ENCODE peak calls at places on chromosomes 5 and 9, in eight cellular contexts. P is prostate gland; R is H9; Z is stimulated activated CD8-positive, alpha-beta memory T cell treated with anti-CD3 and anti-CD28 coated beads, Interleukin-2, amount 100 ng/mL, for 1 hour; H is NCI-H1092 treated with DMSO at 0.1 percent for 48 hours; W is HFF-Myc; K is HL-60; Q is fibroblast of lung. F is an unnamed sample.

GRCh38 chr9:111067472-111067871 is 29.2 kb upstream of the LPAR1 start:
- DNase-seq in P (no peak), R (no peak), Z (no peak), H (no peak), W (no peak), K (no peak), Q (no peak), F (no peak)

GRCh38 chr5:55865831-55866230 is 14.7 kb downstream of the IL31RA start:
- DNase-seq in P (no peak), R (no peak), Z (no peak), H (no peak), W (no peak), K (no peak), Q (peak; percentile 41), F (peak; percentile 46)

GRCh38 chr9:136511670-136512592 is 29.1 kb upstream of the SEC16A start:
- DNase-seq in P (no peak), R (no peak), Z (no peak), H (no peak), W (no peak), K (no peak), Q (no peak), F (no peak)

GRCh38 chr5:23506329-23507236 is 826 bp upstream of the PRDM9 start:
- DNase-seq in P (no peak), R (peak; percentile 76), Z (no peak), H (peak; percentile 89), W (no peak), K (no peak), Q (peak; percentile 63), F (peak; percentile 29)

GRCh38 chr5:40623480-40624420 is 56.0 kb upstream of the PTGER4 start:
- DNase-seq in P (no peak), R (no peak), Z (no peak), H (no peak), W (no peak), K (no peak), Q (no peak), F (no peak)

GRCh38 chr9:78131969-78132687 is 100.5 kb upstream of the GNAQ start:
- DNase-seq in P (no peak), R (no peak), Z (no peak), H (no peak), W (no peak), K (no peak), Q (no peak), F (no peak)

GRCh38 chr5:122183098-122183794 is 53.9 kb downstream of the ZNF474 start:
- DNase-seq in P (peak; percentile 92), R (no peak), Z (no peak), H (peak; percentile 10), W (no peak), K (no peak), Q (peak; percentile 80), F (peak; percentile 29)

GRCh38 chr9:91001146-91001611 is 199.6 kb downstream of the SYK start:
- DNase-seq in P (peak; percentile 47), R (no peak), Z (no peak), H (peak; percentile 37), W (no peak), K (no peak), Q (peak; percentile 61), F (peak; percentile 20)

GRCh38 chr5:123429993-123430392 is 6.8 kb upstream of the CEP120 start:
- DNase-seq in P (no peak), R (no peak), Z (no peak), H (no peak), W (no peak), K (peak; percentile 81), Q (peak; percentile 96), F (no peak)

F was measured in iPS-NIHi11.